ENCODE peak calls at places on chromosomes 11 and 22, in four cellular contexts. One of them, this sample, is unnamed.

GRCh38 chr22:41876275-41876674 is 38.6 kb downstream of the SHISA8 start:
- DNase-seq in NCI-H1105: no peak
- DNase-seq in BJ: no peak
- DNase-seq in neural progenitor cell: no peak
- DNase-seq in this sample: no peak

GRCh38 chr11:36817336-36817965 is 219.4 kb upstream of the RAG2 start:
- DNase-seq in NCI-H1105: no peak
- DNase-seq in BJ: no peak
- DNase-seq in neural progenitor cell: no peak
- DNase-seq in this sample: no peak

GRCh38 chr11:104260456-104260855 is 96.5 kb upstream of the PDGFD start:
- DNase-seq in NCI-H1105: no peak
- DNase-seq in BJ: no peak
- DNase-seq in neural progenitor cell: no peak
- DNase-seq in this sample: no peak

GRCh38 chr11:8328848-8329330 is 65.2 kb upstream of the LMO1 start:
- DNase-seq in neural progenitor cell: peak; percentile 95
- DNase-seq in BJ: peak; percentile 16
- DNase-seq in NCI-H1105: peak; percentile 84
- DNase-seq in this sample: peak; percentile 86

GRCh38 chr11:109138200-109138599 is 283.8 kb upstream of the C11orf87 start:
- DNase-seq in neural progenitor cell: no peak
- DNase-seq in BJ: no peak
- DNase-seq in NCI-H1105: no peak
- DNase-seq in this sample: no peak

GRCh38 chr11:12148882-12149281 is 38.5 kb downstream of the MICAL2 start:
- DNase-seq in BJ: no peak
- DNase-seq in NCI-H1105: no peak
- DNase-seq in neural progenitor cell: no peak
- DNase-seq in this sample: no peak

GRCh38 chr22:22558972-22559603 is at the start of gene PRAME:
- DNase-seq in neural progenitor cell: peak; percentile 79
- DNase-seq in NCI-H1105: peak; percentile 88
- DNase-seq in BJ: no peak
- DNase-seq in this sample: peak; percentile 23

GRCh38 chr11:62588966-62589637 is 2.2 kb downstream of the TUT1 start:
- DNase-seq in NCI-H1105: no peak
- DNase-seq in BJ: no peak
- DNase-seq in neural progenitor cell: no peak
- DNase-seq in this sample: no peak

GRCh38 chr11:6326980-6327379 is 6.7 kb upstream of the CAVIN3 start:
- DNase-seq in NCI-H1105: no peak
- DNase-seq in BJ: no peak
- DNase-seq in neural progenitor cell: no peak
- DNase-seq in this sample: no peak

GRCh38 chr11:67409781-67410368 is 5.6 kb upstream of the CARNS1 start:
- DNase-seq in NCI-H1105: peak; percentile 7
- DNase-seq in neural progenitor cell: peak; percentile 67
- DNase-seq in BJ: no peak
- DNase-seq in this sample: no peak

GRCh38 chr22:44312766-44313165 is at the start of gene SHISAL1:
- DNase-seq in BJ: no peak
- DNase-seq in NCI-H1105: no peak
- DNase-seq in neural progenitor cell: no peak
- DNase-seq in this sample: no peak

GRCh38 chr11:124174001-124174400 is 9.1 kb upstream of the OR10D3 start:
- DNase-seq in neural progenitor cell: peak; percentile 90
- DNase-seq in NCI-H1105: peak; percentile 96
- DNase-seq in BJ: no peak
- DNase-seq in this sample: peak; percentile 84

GRCh38 chr11:123451183-123451907 is 21.3 kb downstream of the GRAMD1B start:
- DNase-seq in BJ: no peak
- DNase-seq in NCI-H1105: peak; percentile 43
- DNase-seq in neural progenitor cell: no peak
- DNase-seq in this sample: peak; percentile 49

GRCh38 chr11:123653997-123654565 is 343 bp downstream of the SCN3B start:
- DNase-seq in neural progenitor cell: peak; percentile 74
- DNase-seq in BJ: no peak
- DNase-seq in NCI-H1105: peak; percentile 75
- DNase-seq in this sample: no peak

GRCh38 chr11:2671748-2672147 is 28.0 kb downstream of the KCNQ1OT1 start:
- DNase-seq in BJ: no peak
- DNase-seq in neural progenitor cell: no peak
- DNase-seq in NCI-H1105: no peak
- DNase-seq in this sample: no peak

GRCh38 chr11:60858731-60859464 is 3.1 kb upstream of the PTGDR2 start:
- DNase-seq in neural progenitor cell: no peak
- DNase-seq in NCI-H1105: no peak
- DNase-seq in BJ: no peak
- DNase-seq in this sample: no peak

GRCh38 chr11:129077191-129077590 is 114.9 kb downstream of the ARHGAP32 start:
- DNase-seq in BJ: no peak
- DNase-seq in neural progenitor cell: no peak
- DNase-seq in NCI-H1105: no peak
- DNase-seq in this sample: no peak

GRCh38 chr11:96472085-96472484 is 82.3 kb downstream of the JRKL start:
- DNase-seq in neural progenitor cell: no peak
- DNase-seq in BJ: no peak
- DNase-seq in NCI-H1105: no peak
- DNase-seq in this sample: no peak

GRCh38 chr22:46815132-46815531 is 52.7 kb downstream of the TBC1D22A start:
- DNase-seq in neural progenitor cell: no peak
- DNase-seq in BJ: no peak
- DNase-seq in NCI-H1105: no peak
- DNase-seq in this sample: no peak

GRCh38 chr11:117731689-117732290 is 65.2 kb downstream of the DSCAML1 start:
- DNase-seq in BJ: no peak
- DNase-seq in neural progenitor cell: no peak
- DNase-seq in NCI-H1105: no peak
- DNase-seq in this sample: peak; percentile 70

GRCh38 chr22:37499006-37499707 is 13.0 kb upstream of the MFNG start:
- DNase-seq in BJ: no peak
- DNase-seq in neural progenitor cell: no peak
- DNase-seq in NCI-H1105: no peak
- DNase-seq in this sample: no peak

GRCh38 chr11:129316781-129317180 is 58.9 kb upstream of the BARX2 start:
- DNase-seq in BJ: no peak
- DNase-seq in NCI-H1105: no peak
- DNase-seq in neural progenitor cell: no peak
- DNase-seq in this sample: no peak

GRCh38 chr22:39661842-39662676 is 91.5 kb downstream of the CACNA1I start:
- DNase-seq in neural progenitor cell: peak; percentile 78
- DNase-seq in NCI-H1105: peak; percentile 79
- DNase-seq in BJ: no peak
- DNase-seq in this sample: peak; percentile 38

GRCh38 chr11:120425527-120425926 is 86.0 kb upstream of the GRIK4 start:
- DNase-seq in NCI-H1105: no peak
- DNase-seq in neural progenitor cell: no peak
- DNase-seq in BJ: no peak
- DNase-seq in this sample: no peak

GRCh38 chr11:73784080-73784634 is 3.5 kb upstream of the MRPL48 start:
- DNase-seq in NCI-H1105: no peak
- DNase-seq in BJ: no peak
- DNase-seq in neural progenitor cell: no peak
- DNase-seq in this sample: no peak

GRCh38 chr22:49996532-49997220 is 15.9 kb downstream of the IL17REL start:
- DNase-seq in NCI-H1105: no peak
- DNase-seq in neural progenitor cell: no peak
- DNase-seq in BJ: no peak
- DNase-seq in this sample: no peak